ENCODE peak calls at places on chromosomes 13 and 19, in four cellular contexts. Y is GM12878, T is SK-N-SH, O is H1. K is an unnamed sample.

GRCh38 chr13:51645154-51645650 is 60.9 kb downstream of the WDFY2 start:
- DNase-seq in Y (no peak), O (no peak), T (no peak), K (no peak)

GRCh38 chr19:42469311-42470239 is 26.8 kb upstream of the CXCL17 start:
- DNase-seq in O (no peak), Y (no peak), T (no peak), K (no peak)

GRCh38 chr19:5193192-5193591 is 147.4 kb downstream of the PTPRS start:
- DNase-seq in O (peak; percentile 60), Y (no peak), T (no peak), K (no peak)

GRCh38 chr13:111304603-111305289 is 15.7 kb upstream of the TEX29 start:
- DNase-seq in T (no peak), Y (no peak), O (no peak), K (no peak)

GRCh38 chr19:27746691-27747380 is 1466.1 kb downstream of the UQCRFS1 start:
- DNase-seq in Y (no peak), O (peak; percentile 69), T (peak; percentile 7), K (peak; percentile 3)

GRCh38 chr13:94061316-94061715 is 418.2 kb downstream of the DCT start:
- DNase-seq in O (no peak), T (no peak), Y (no peak), K (no peak)

GRCh38 chr13:105878119-105878518 is 657.3 kb downstream of the EFNB2 start:
- DNase-seq in Y (no peak), T (no peak), O (no peak), K (no peak)

GRCh38 chr13:41823486-41823885 is 137.4 kb downstream of the VWA8 start:
- DNase-seq in Y (no peak), O (no peak), T (no peak), K (no peak)

GRCh38 chr19:928471-929259 is 2.8 kb downstream of the ARID3A start:
- DNase-seq in T (no peak), Y (no peak), O (no peak), K (no peak)

DNA sequence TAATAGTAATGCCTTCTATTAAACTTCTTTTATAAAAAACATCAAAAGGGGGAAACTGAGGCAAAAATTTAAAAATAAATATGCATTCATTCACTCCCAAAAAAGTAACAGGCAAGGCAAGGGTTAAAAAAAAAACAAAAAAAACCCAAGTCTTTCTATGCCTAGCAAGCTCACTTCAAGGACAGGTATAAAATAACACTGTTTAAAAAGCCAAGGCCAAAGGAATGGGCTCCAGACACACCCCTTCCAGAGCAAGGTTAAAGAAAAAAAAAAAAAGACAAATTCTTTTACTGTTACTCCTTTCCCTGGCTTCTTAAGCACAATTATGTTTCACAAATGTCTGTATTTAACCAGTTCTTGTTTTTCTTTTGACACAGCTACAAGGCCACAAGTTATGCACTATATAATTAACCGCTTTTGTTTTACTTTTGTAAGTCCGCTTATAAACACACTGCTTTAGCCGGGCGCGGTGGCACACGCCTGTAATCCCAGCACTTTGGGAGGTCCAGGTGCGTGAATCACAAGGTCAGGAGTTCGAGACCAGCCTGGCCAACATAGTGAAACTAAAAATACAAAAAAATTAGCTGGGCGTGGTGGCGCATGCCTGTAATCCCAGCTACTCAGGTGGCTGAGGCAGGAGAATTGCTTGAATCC is 3.6 kb downstream of the SIGLEC11 start:
- DNase-seq in T (no peak), O (no peak), Y (no peak), K (no peak)
- TF ChIP-seq CTCF in T (no peak), O (no peak), Y (no peak), K (no peak)

GRCh38 chr13:21762512-21762911 is 91.6 kb downstream of the FGF9 start:
- DNase-seq in O (no peak), T (no peak), Y (no peak), K (no peak)
- TF ChIP-seq TAF1 in O (no peak), T (no peak), Y (no peak), K (no peak)

GRCh38 chr19:6412111-6412999 is 12.3 kb downstream of the KHSRP start:
- DNase-seq in T (peak; percentile 78), O (peak; percentile 90), Y (no peak), K (peak; percentile 66)
- TF ChIP-seq CTCF in T (peak; percentile 62), O (peak; percentile 87), Y (peak; percentile 57), K (peak; percentile 85)

DNA sequence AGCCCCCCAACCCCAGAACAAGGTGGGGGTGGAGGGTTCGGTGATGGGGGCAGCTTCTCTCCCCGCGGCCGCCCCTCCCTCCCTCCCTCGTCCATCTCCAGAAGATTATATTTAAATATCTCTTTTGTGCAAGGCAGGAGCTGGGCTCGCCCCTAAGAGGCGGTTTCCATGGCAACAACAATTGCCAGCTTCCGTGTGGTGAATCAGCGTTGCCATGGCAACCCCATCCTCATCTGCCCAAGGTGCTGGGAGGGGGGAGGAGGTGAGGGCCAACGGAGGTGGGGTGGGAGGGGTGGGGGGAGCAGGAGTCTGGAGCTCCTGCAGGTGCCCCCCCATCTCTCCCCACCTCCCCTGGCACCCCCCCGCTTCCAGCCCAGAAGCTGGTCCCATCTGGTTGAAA is 46.4 kb downstream of the CELF5 start:
- DNase-seq in O (no peak), T (peak; percentile 89), Y (no peak), K (peak; percentile 75)
- TF ChIP-seq TAF1 in O (no peak), T (no peak), Y (no peak), K (no peak)

DNA sequence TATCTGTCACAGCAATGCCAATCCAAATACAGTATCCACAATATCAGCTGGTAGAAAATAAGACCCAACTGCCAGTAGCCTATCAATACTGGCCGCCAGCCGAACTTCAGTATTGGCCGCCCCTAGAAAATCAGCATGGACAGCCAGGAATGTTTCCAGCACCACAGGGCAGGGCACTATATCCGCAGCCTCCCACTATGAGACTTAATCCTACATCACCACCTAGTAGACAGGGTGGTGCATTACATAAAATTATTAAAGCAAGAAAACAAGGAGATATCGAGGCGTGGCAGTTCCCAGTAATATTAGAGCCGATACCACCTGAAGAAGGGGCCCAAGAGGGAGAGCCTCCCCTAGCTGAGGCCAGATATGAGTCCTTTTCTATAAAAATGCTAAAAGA is 111.3 kb downstream of the ZNF486 start:
- DNase-seq in Y (no peak), T (no peak), O (no peak), K (no peak)
- TF ChIP-seq CTCF in Y (no peak), T (no peak), O (no peak), K (no peak)

DNA sequence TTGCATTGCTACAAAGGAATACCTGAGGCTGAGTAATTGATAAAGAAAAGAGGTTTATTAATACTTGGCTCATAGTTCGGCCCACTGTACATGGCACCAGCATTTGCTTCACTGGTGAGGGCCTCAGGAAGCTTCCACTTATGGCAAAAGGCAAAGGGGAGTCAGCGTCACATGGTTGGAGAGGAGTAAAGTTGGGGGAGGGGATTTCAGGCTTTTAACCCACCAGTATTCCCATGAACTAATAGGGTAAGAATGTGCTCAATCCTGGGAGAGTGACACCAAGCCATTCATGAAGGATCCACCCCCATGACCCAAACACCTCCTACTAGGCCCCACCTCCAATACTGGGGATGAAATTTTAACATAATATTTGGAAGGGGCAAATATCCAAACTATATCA is 82.5 kb upstream of the MYCBP2 start:
- DNase-seq in Y (no peak), O (no peak), T (no peak), K (no peak)
- TF ChIP-seq TAF1 in Y (no peak), O (no peak), T (no peak), K (no peak)

K was measured in K562.